ENCODE peak calls at places on chromosomes 7 and 10, in five cellular contexts. One of them, this sample, is unnamed.

GRCh38 chr7:135386181-135386580 is 123.7 kb downstream of the CNOT4 start:
- DNase-seq in HFFc6: no peak
- DNase-seq in T-helper 1 cell: no peak
- DNase-seq in ureter: no peak
- DNase-seq in SK-MEL-5: no peak
- DNase-seq in this sample: no peak

GRCh38 chr7:553637-554111 is 34.0 kb upstream of the PDGFA start:
- DNase-seq in HFFc6: no peak
- DNase-seq in T-helper 1 cell: no peak
- DNase-seq in ureter: no peak
- DNase-seq in SK-MEL-5: no peak
- DNase-seq in this sample: no peak

GRCh38 chr7:47354831-47355541 is 226.9 kb downstream of the TNS3 start:
- DNase-seq in HFFc6: no peak
- DNase-seq in T-helper 1 cell: no peak
- DNase-seq in ureter: no peak
- DNase-seq in SK-MEL-5: no peak
- DNase-seq in this sample: no peak

GRCh38 chr10:95450188-95450587 is 111.0 kb downstream of the SORBS1 start:
- DNase-seq in HFFc6: no peak
- DNase-seq in T-helper 1 cell: no peak
- DNase-seq in ureter: no peak
- DNase-seq in SK-MEL-5: no peak
- DNase-seq in this sample: no peak

GRCh38 chr7:29363636-29364425 is 169.3 kb downstream of the CHN2 start:
- DNase-seq in HFFc6: no peak
- DNase-seq in T-helper 1 cell: no peak
- DNase-seq in ureter: no peak
- DNase-seq in SK-MEL-5: no peak
- DNase-seq in this sample: no peak

GRCh38 chr7:540997-541396 is 21.4 kb upstream of the PDGFA start:
- DNase-seq in HFFc6: no peak
- DNase-seq in T-helper 1 cell: no peak
- DNase-seq in ureter: no peak
- DNase-seq in SK-MEL-5: no peak
- DNase-seq in this sample: no peak

GRCh38 chr10:32239770-32240169 is 107.2 kb downstream of the EPC1 start:
- DNase-seq in HFFc6: peak
- DNase-seq in T-helper 1 cell: no peak
- DNase-seq in ureter: no peak
- DNase-seq in SK-MEL-5: no peak
- DNase-seq in this sample: no peak

GRCh38 chr10:97321807-97322195 is 2.7 kb downstream of the FRAT1 start:
- DNase-seq in HFFc6: no peak
- DNase-seq in T-helper 1 cell: no peak
- DNase-seq in ureter: no peak
- DNase-seq in SK-MEL-5: no peak
- DNase-seq in this sample: no peak

GRCh38 chr7:44323381-44324203 is 1.8 kb downstream of the CAMK2B start:
- DNase-seq in HFFc6: no peak
- DNase-seq in T-helper 1 cell: no peak
- DNase-seq in ureter: no peak
- DNase-seq in SK-MEL-5: no peak
- DNase-seq in this sample: no peak

GRCh38 chr7:34762769-34763168 is 104.8 kb downstream of the NPSR1 start:
- DNase-seq in HFFc6: no peak
- DNase-seq in T-helper 1 cell: no peak
- DNase-seq in ureter: no peak
- DNase-seq in SK-MEL-5: no peak
- DNase-seq in this sample: no peak

GRCh38 chr10:79111427-79111826 is 42.7 kb downstream of the ZMIZ1 start:
- DNase-seq in HFFc6: peak
- DNase-seq in T-helper 1 cell: no peak
- DNase-seq in ureter: no peak
- DNase-seq in SK-MEL-5: no peak
- DNase-seq in this sample: no peak

GRCh38 chr7:80825499-80825898 is 93.4 kb downstream of the SEMA3C start:
- DNase-seq in HFFc6: no peak
- DNase-seq in T-helper 1 cell: no peak
- DNase-seq in ureter: no peak
- DNase-seq in SK-MEL-5: peak
- DNase-seq in this sample: no peak

GRCh38 chr7:98945852-98946251 is 67.5 kb downstream of the TRRAP start:
- DNase-seq in HFFc6: no peak
- DNase-seq in T-helper 1 cell: no peak
- DNase-seq in ureter: no peak
- DNase-seq in SK-MEL-5: no peak
- DNase-seq in this sample: no peak

GRCh38 chr10:71270301-71270777 is 48.7 kb upstream of the SLC29A3 start:
- DNase-seq in HFFc6: peak
- DNase-seq in T-helper 1 cell: no peak
- DNase-seq in ureter: no peak
- DNase-seq in SK-MEL-5: peak
- DNase-seq in this sample: no peak

GRCh38 chr7:120554960-120555571 is 282.1 kb downstream of the KCND2 start:
- DNase-seq in HFFc6: peak
- DNase-seq in T-helper 1 cell: no peak
- DNase-seq in ureter: no peak
- DNase-seq in SK-MEL-5: peak
- DNase-seq in this sample: no peak

GRCh38 chr10:22649390-22649841 is 65.0 kb downstream of the PIP4K2A start:
- DNase-seq in HFFc6: no peak
- DNase-seq in T-helper 1 cell: no peak
- DNase-seq in ureter: no peak
- DNase-seq in SK-MEL-5: no peak
- DNase-seq in this sample: no peak

GRCh38 chr7:151614019-151614418 is 94.3 kb upstream of the RHEB start:
- DNase-seq in HFFc6: no peak
- DNase-seq in T-helper 1 cell: no peak
- DNase-seq in ureter: no peak
- DNase-seq in SK-MEL-5: no peak
- DNase-seq in this sample: no peak

GRCh38 chr10:12726971-12727831 is 274.3 kb downstream of the CCDC3 start:
- DNase-seq in HFFc6: no peak
- DNase-seq in T-helper 1 cell: no peak
- DNase-seq in ureter: no peak
- DNase-seq in SK-MEL-5: peak
- DNase-seq in this sample: no peak

GRCh38 chr7:21154592-21154991 is 273.3 kb upstream of the SP4 start:
- DNase-seq in HFFc6: no peak
- DNase-seq in T-helper 1 cell: no peak
- DNase-seq in ureter: no peak
- DNase-seq in SK-MEL-5: no peak
- DNase-seq in this sample: no peak

GRCh38 chr10:24950439-24950838 is 2.0 kb downstream of the PRTFDC1 start:
- DNase-seq in HFFc6: no peak
- DNase-seq in T-helper 1 cell: no peak
- DNase-seq in ureter: no peak
- DNase-seq in SK-MEL-5: no peak
- DNase-seq in this sample: no peak

GRCh38 chr7:84582747-84583146 is 388.2 kb upstream of the SEMA3A start:
- DNase-seq in HFFc6: no peak
- DNase-seq in T-helper 1 cell: no peak
- DNase-seq in ureter: no peak
- DNase-seq in SK-MEL-5: no peak
- DNase-seq in this sample: no peak

GRCh38 chr7:115593111-115593510 is 437.5 kb downstream of the TFEC start:
- DNase-seq in HFFc6: no peak
- DNase-seq in T-helper 1 cell: no peak
- DNase-seq in ureter: no peak
- DNase-seq in SK-MEL-5: no peak
- DNase-seq in this sample: no peak

GRCh38 chr10:117860823-117861222 is 185.9 kb downstream of the RAB11FIP2 start:
- DNase-seq in HFFc6: no peak
- DNase-seq in T-helper 1 cell: no peak
- DNase-seq in ureter: no peak
- DNase-seq in SK-MEL-5: peak
- DNase-seq in this sample: no peak

GRCh38 chr7:93889261-93889660 is 1.3 kb downstream of the TFPI2 start:
- DNase-seq in HFFc6: peak
- DNase-seq in T-helper 1 cell: no peak
- DNase-seq in ureter: no peak
- DNase-seq in SK-MEL-5: no peak
- DNase-seq in this sample: no peak

GRCh38 chr7:94276797-94277196 is 117.9 kb upstream of the COL1A2 start:
- DNase-seq in HFFc6: peak
- DNase-seq in T-helper 1 cell: no peak
- DNase-seq in ureter: no peak
- DNase-seq in SK-MEL-5: peak
- DNase-seq in this sample: no peak

GRCh38 chr10:46106410-46107255 is 60.6 kb upstream of the MSMB start:
- DNase-seq in HFFc6: no peak
- DNase-seq in T-helper 1 cell: no peak
- DNase-seq in ureter: peak
- DNase-seq in SK-MEL-5: peak
- DNase-seq in this sample: no peak

GRCh38 chr7:128755075-128755474 is 15.9 kb downstream of the CALU start:
- DNase-seq in HFFc6: no peak
- DNase-seq in T-helper 1 cell: no peak
- DNase-seq in ureter: no peak
- DNase-seq in SK-MEL-5: no peak
- DNase-seq in this sample: no peak

GRCh38 chr7:134730359-134730758 is 49.1 kb upstream of the CALD1 start:
- DNase-seq in HFFc6: peak
- DNase-seq in T-helper 1 cell: no peak
- DNase-seq in ureter: no peak
- DNase-seq in SK-MEL-5: no peak
- DNase-seq in this sample: no peak

GRCh38 chr7:7630626-7631329 is 9.8 kb upstream of the UMAD1 start:
- DNase-seq in HFFc6: no peak
- DNase-seq in T-helper 1 cell: no peak
- DNase-seq in ureter: no peak
- DNase-seq in SK-MEL-5: no peak
- DNase-seq in this sample: no peak

GRCh38 chr10:132536241-132536963 is 1.2 kb upstream of the INPP5A start:
- DNase-seq in HFFc6: no peak
- DNase-seq in T-helper 1 cell: no peak
- DNase-seq in ureter: no peak
- DNase-seq in SK-MEL-5: no peak
- DNase-seq in this sample: peak

This sample was measured in coronary artery.